ENCODE peak calls at places on chromosomes 11 and 22, in nine cellular contexts. H, Z, C, O, R, U, X, N and V are unnamed samples.

GRCh38 chr11:121281609-121282164 is 10.9 kb upstream of the SC5D start:
- DNase-seq in U (no peak), R (no peak), H (no peak), O (no peak), X (no peak), C (no peak), N (no peak), Z (no peak), V (no peak)

GRCh38 chr11:57547854-57548377 is 10.5 kb downstream of the SMTNL1 start:
- DNase-seq in N (no peak), X (no peak), R (no peak), O (no peak), U (no peak), Z (no peak), C (no peak), H (no peak), V (peak)

GRCh38 chr11:17603056-17603825 is 56.2 kb downstream of the OTOG start:
- DNase-seq in C (no peak), H (no peak), X (no peak), O (no peak), Z (no peak), R (no peak), U (no peak), N (no peak), V (no peak)

GRCh38 chr11:8717876-8718753 is 35.5 kb downstream of the RPL27A start:
- DNase-seq in C (peak), X (peak), H (peak), N (no peak), Z (no peak), R (peak), U (peak), O (no peak), V (no peak)

GRCh38 chr11:31233425-31233824 is 136.1 kb downstream of the DCDC1 start:
- DNase-seq in N (no peak), R (no peak), C (no peak), H (no peak), X (no peak), O (no peak), U (no peak), Z (no peak), V (no peak)

GRCh38 chr11:86704710-86705109 is 32.3 kb upstream of the ME3 start:
- DNase-seq in O (no peak), R (no peak), X (no peak), Z (no peak), N (no peak), C (no peak), U (no peak), H (no peak), V (no peak)

GRCh38 chr11:130212431-130212961 is 52.9 kb downstream of the ST14 start:
- DNase-seq in N (peak), X (no peak), U (no peak), R (no peak), C (no peak), O (no peak), Z (no peak), H (no peak), V (no peak)

GRCh38 chr22:31313366-31314147 is 21.3 kb upstream of the PIK3IP1 start:
- DNase-seq in Z (peak), H (peak), U (peak), O (peak), X (peak), C (peak), N (peak), R (peak), V (peak)

GRCh38 chr22:39174498-39175120 is 22.1 kb upstream of the CBX7 start:
- DNase-seq in R (no peak), C (peak), U (peak), N (peak), Z (no peak), X (peak), H (peak), O (peak), V (peak)

GRCh38 chr11:86514453-86514852 is 139.8 kb downstream of the CCDC81 start:
- DNase-seq in R (no peak), Z (no peak), N (no peak), X (no peak), O (no peak), U (no peak), C (no peak), H (no peak), V (no peak)

GRCh38 chr22:43852605-43853327 is 9.5 kb downstream of the SULT4A1 start:
- DNase-seq in U (no peak), N (no peak), X (no peak), H (peak), C (no peak), O (no peak), Z (no peak), R (no peak), V (no peak)

GRCh38 chr22:48666620-48667019 is 1161.1 kb downstream of the BRD1 start:
- DNase-seq in C (no peak), X (no peak), R (no peak), H (no peak), O (no peak), U (no peak), Z (no peak), N (no peak), V (no peak)

GRCh38 chr11:121249039-121249663 is 43.4 kb upstream of the SC5D start:
- DNase-seq in H (peak), Z (no peak), C (peak), O (peak), U (peak), N (peak), X (no peak), R (peak), V (peak)

GRCh38 chr11:114562166-114562916 is 2.7 kb upstream of the NXPE1 start:
- DNase-seq in R (no peak), H (no peak), N (no peak), X (no peak), U (no peak), Z (no peak), C (peak), O (no peak), V (no peak)

GRCh38 chr22:48261706-48262105 is 1499.3 kb downstream of the TBC1D22A start:
- DNase-seq in X (no peak), O (no peak), Z (no peak), N (no peak), H (no peak), C (no peak), U (no peak), R (no peak), V (no peak)

GRCh38 chr22:37455896-37456295 is 28.6 kb upstream of the ELFN2 start:
- DNase-seq in Z (no peak), O (no peak), C (peak), N (no peak), R (no peak), U (no peak), X (no peak), H (no peak), V (no peak)

GRCh38 chr11:6251990-6252473 is 7.6 kb upstream of the CCKBR start:
- DNase-seq in O (no peak), X (no peak), C (peak), N (no peak), H (no peak), R (no peak), Z (no peak), U (no peak), V (no peak)

GRCh38 chr11:108135845-108136599 is 14.7 kb downstream of the ACAT1 start:
- DNase-seq in X (no peak), H (no peak), U (peak), Z (no peak), C (peak), R (no peak), O (peak), N (no peak), V (peak)

GRCh38 chr11:129593098-129593497 is 217.4 kb downstream of the BARX2 start:
- DNase-seq in R (no peak), H (no peak), X (peak), Z (no peak), N (no peak), O (no peak), U (no peak), C (no peak), V (no peak)

GRCh38 chr11:35524780-35525179 is 636 bp downstream of the PAMR1 start:
- DNase-seq in H (no peak), O (no peak), N (no peak), Z (no peak), R (no peak), C (peak), X (no peak), U (peak), V (no peak)

GRCh38 chr11:110679323-110679980 is 32.8 kb downstream of the ARHGAP20 start:
- DNase-seq in X (no peak), N (no peak), C (peak), H (no peak), R (no peak), U (peak), Z (no peak), O (no peak), V (no peak)

GRCh38 chr11:2668876-2669275 is 30.9 kb downstream of the KCNQ1OT1 start:
- DNase-seq in R (no peak), H (no peak), C (no peak), U (no peak), O (no peak), Z (no peak), X (no peak), N (no peak), V (no peak)

GRCh38 chr22:20956258-20957117 is 10.6 kb upstream of the AIFM3 start:
- DNase-seq in H (no peak), U (peak), Z (no peak), X (peak), C (peak), R (no peak), N (peak), O (no peak), V (no peak)

GRCh38 chr11:73390601-73391565 is 14.7 kb downstream of the RELT start:
- DNase-seq in R (no peak), N (no peak), U (no peak), Z (no peak), H (no peak), X (no peak), O (no peak), C (no peak), V (no peak)

GRCh38 chr11:35969089-35970046 is 25.5 kb downstream of the LDLRAD3 start:
- DNase-seq in U (no peak), X (no peak), O (no peak), N (no peak), C (peak), H (no peak), R (no peak), Z (no peak), V (no peak)

GRCh38 chr11:32309541-32310217 is 125.7 kb downstream of the WT1 start:
- DNase-seq in R (no peak), Z (no peak), H (no peak), C (no peak), X (no peak), O (peak), U (no peak), N (no peak), V (no peak)

GRCh38 chr11:78419327-78419726 is 1.7 kb upstream of the GAB2 start:
- DNase-seq in U (peak), X (no peak), H (no peak), C (peak), N (no peak), Z (no peak), R (peak), O (no peak), V (no peak)

GRCh38 chr11:101715281-101715680 is 131.5 kb upstream of the TRPC6 start:
- DNase-seq in R (no peak), O (no peak), H (no peak), Z (no peak), C (peak), X (no peak), N (no peak), U (no peak), V (no peak)

GRCh38 chr11:95991545-95991944 is 67.6 kb upstream of the MTMR2 start:
- DNase-seq in X (no peak), Z (no peak), U (no peak), R (no peak), C (peak), H (no peak), O (no peak), N (no peak), V (no peak)

GRCh38 chr11:94525933-94526332 is 13.7 kb downstream of the C11orf97 start:
- DNase-seq in N (no peak), R (no peak), C (peak), U (peak), Z (no peak), H (no peak), X (peak), O (no peak), V (no peak)

GRCh38 chr22:44133161-44133560 is 47.6 kb upstream of the PARVG start:
- DNase-seq in X (no peak), N (no peak), R (peak), U (no peak), C (no peak), O (no peak), H (no peak), Z (no peak), V (no peak)

GRCh38 chr22:45804986-45805325 is 133.3 kb downstream of the ATXN10 start:
- DNase-seq in N (no peak), Z (no peak), C (peak), O (no peak), X (peak), R (peak), U (peak), H (no peak), V (no peak)

GRCh38 chr11:117600261-117600783 is 196.7 kb downstream of the DSCAML1 start:
- DNase-seq in U (no peak), Z (peak), C (no peak), R (no peak), N (no peak), H (peak), O (no peak), X (no peak), V (no peak)

GRCh38 chr11:16382638-16383380 is 26.5 kb upstream of the SOX6 start:
- DNase-seq in H (no peak), O (no peak), X (no peak), N (no peak), R (peak), U (no peak), C (peak), Z (no peak), V (no peak)

GRCh38 chr11:19093976-19094375 is 23.0 kb upstream of the ZDHHC13 start:
- DNase-seq in C (no peak), Z (no peak), R (no peak), N (no peak), O (no peak), H (no peak), U (peak), X (no peak), V (no peak)